ENCODE peak calls at places on chromosomes 13 and 19, in four cellular contexts. One of them, this sample, is unnamed.

GRCh38 chr13:49421391-49421790 is 22.5 kb downstream of the CAB39L start:
- DNase-seq in thoracic aorta: no peak
- DNase-seq in body of pancreas: no peak
- DNase-seq in adrenal gland: no peak
- DNase-seq in this sample: no peak

GRCh38 chr13:36801035-36801434 is 18.0 kb upstream of the RFXAP start:
- DNase-seq in thoracic aorta: no peak
- DNase-seq in body of pancreas: no peak
- DNase-seq in adrenal gland: no peak
- DNase-seq in this sample: no peak

GRCh38 chr13:75489502-75490263 is 7.7 kb upstream of the TBC1D4 start:
- DNase-seq in thoracic aorta: no peak
- DNase-seq in body of pancreas: no peak
- DNase-seq in adrenal gland: peak; percentile 50
- DNase-seq in this sample: no peak

GRCh38 chr13:27257233-27257568 is 5.8 kb downstream of the RPL21 start:
- DNase-seq in thoracic aorta: no peak
- DNase-seq in body of pancreas: no peak
- DNase-seq in adrenal gland: no peak
- DNase-seq in this sample: no peak

GRCh38 chr13:114120486-114121430 is 11.7 kb downstream of the RASA3 start:
- DNase-seq in thoracic aorta: no peak
- DNase-seq in body of pancreas: no peak
- DNase-seq in adrenal gland: no peak
- DNase-seq in this sample: no peak

GRCh38 chr19:43560687-43561086 is 14.6 kb downstream of the XRCC1 start:
- DNase-seq in thoracic aorta: no peak
- DNase-seq in body of pancreas: no peak
- DNase-seq in adrenal gland: peak; percentile 25
- DNase-seq in this sample: no peak

GRCh38 chr13:63367522-63368198 is 1952.0 kb upstream of the PCDH20 start:
- DNase-seq in thoracic aorta: no peak
- DNase-seq in body of pancreas: no peak
- DNase-seq in adrenal gland: no peak
- DNase-seq in this sample: no peak

GRCh38 chr19:31725051-31725450 is 375.8 kb upstream of the TSHZ3 start:
- DNase-seq in thoracic aorta: no peak
- DNase-seq in body of pancreas: no peak
- DNase-seq in adrenal gland: peak; percentile 34
- DNase-seq in this sample: no peak

GRCh38 chr13:73334459-73334858 is 275.7 kb downstream of the KLF5 start:
- DNase-seq in thoracic aorta: no peak
- DNase-seq in body of pancreas: no peak
- DNase-seq in adrenal gland: no peak
- DNase-seq in this sample: no peak

GRCh38 chr19:11942843-11943108 is 17.9 kb downstream of the ZNF700 start:
- DNase-seq in thoracic aorta: no peak
- DNase-seq in body of pancreas: no peak
- DNase-seq in adrenal gland: no peak
- DNase-seq in this sample: no peak

GRCh38 chr19:49933643-49934042 is 4.3 kb upstream of the NUP62 start:
- DNase-seq in thoracic aorta: no peak
- DNase-seq in body of pancreas: no peak
- DNase-seq in adrenal gland: peak; percentile 62
- DNase-seq in this sample: no peak
- H3K4me1 ChIP-seq in thoracic aorta: peaks cover 7% of the 10 kb centered on the region
- H3K4me1 ChIP-seq in body of pancreas: peaks cover 21% of the 10 kb centered on the region
- H3K4me1 ChIP-seq in adrenal gland: peaks cover 20% of the 10 kb centered on the region
- H3K4me1 ChIP-seq in this sample: no peaks in the 10 kb centered on the region

GRCh38 chr19:55179570-55180484 is at the start of gene SYT5:
- DNase-seq in thoracic aorta: no peak
- DNase-seq in body of pancreas: peak; percentile 39
- DNase-seq in adrenal gland: peak; percentile 61
- DNase-seq in this sample: peak; percentile 67
- H3K27me3 ChIP-seq in thoracic aorta: peaks cover 13% of the 10 kb centered on the region
- H3K27me3 ChIP-seq in body of pancreas: peaks cover 45% of the 10 kb centered on the region
- H3K27me3 ChIP-seq in adrenal gland: peaks cover 36% of the 10 kb centered on the region
- H3K27me3 ChIP-seq in this sample: no peaks in the 10 kb centered on the region

DNA sequence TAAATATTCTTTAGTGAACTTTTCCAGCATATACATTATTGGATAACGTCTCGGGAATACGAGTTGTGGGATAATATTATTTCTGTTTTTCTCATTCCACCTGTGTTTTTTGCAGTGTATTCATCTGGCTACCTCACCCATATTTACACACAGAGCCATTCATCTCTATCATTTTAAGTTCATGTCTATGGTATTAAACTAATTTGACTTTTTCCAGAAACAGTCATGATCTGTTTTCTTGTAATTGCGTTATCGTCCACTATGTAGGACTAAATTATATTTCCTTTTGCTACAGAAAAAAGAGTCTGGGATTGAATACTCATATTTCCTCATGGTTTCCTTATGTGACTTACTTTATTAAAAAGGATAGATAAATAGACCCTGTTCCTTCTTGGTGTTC is 2.7 kb downstream of the ATP11A start:
- DNase-seq in thoracic aorta: no peak
- DNase-seq in body of pancreas: no peak
- DNase-seq in adrenal gland: no peak
- DNase-seq in this sample: no peak
- H3K4me1 ChIP-seq in thoracic aorta: peaks cover 23% of the 10 kb centered on the region
- H3K4me1 ChIP-seq in body of pancreas: peaks cover 48% of the 10 kb centered on the region
- H3K4me1 ChIP-seq in adrenal gland: peaks cover 21% of the 10 kb centered on the region
- H3K4me1 ChIP-seq in this sample: peaks cover 10% of the 10 kb centered on the region

DNA sequence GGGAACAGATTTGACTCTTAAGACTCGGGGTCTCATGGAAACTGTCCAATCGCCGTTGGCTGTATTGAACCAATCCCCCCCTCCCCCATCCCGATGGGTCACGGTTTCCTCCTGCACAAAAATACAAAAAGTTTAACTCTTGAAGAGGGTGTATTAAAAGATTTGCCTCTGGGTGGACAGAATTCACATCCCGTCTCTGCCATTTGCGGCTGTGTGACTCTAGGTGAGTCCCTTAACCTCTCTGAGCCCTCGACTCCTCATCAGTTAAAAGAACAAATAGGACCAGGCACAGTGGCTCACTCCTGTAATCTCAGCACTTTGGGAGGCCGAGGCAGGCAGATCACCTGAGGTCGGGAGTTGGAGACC is 31.3 kb upstream of the FEM1A start:
- DNase-seq in thoracic aorta: no peak
- DNase-seq in body of pancreas: no peak
- DNase-seq in adrenal gland: peak; percentile 11
- DNase-seq in this sample: no peak
- H3K27me3 ChIP-seq in thoracic aorta: no peaks in the 10 kb centered on the region
- H3K27me3 ChIP-seq in body of pancreas: no peaks in the 10 kb centered on the region
- H3K27me3 ChIP-seq in adrenal gland: no peaks in the 10 kb centered on the region
- H3K27me3 ChIP-seq in this sample: no peaks in the 10 kb centered on the region

GRCh38 chr19:18845961-18846360 is 14.2 kb downstream of the UPF1 start:
- DNase-seq in thoracic aorta: no peak
- DNase-seq in body of pancreas: no peak
- DNase-seq in adrenal gland: no peak
- DNase-seq in this sample: no peak
- H3K4me1 ChIP-seq in thoracic aorta: peaks cover 76% of the 10 kb centered on the region
- H3K4me1 ChIP-seq in body of pancreas: peaks cover 84% of the 10 kb centered on the region
- H3K4me1 ChIP-seq in adrenal gland: peaks cover 78% of the 10 kb centered on the region
- H3K4me1 ChIP-seq in this sample: peaks cover 25% of the 10 kb centered on the region

This sample was measured in right cardiac atrium.